ENCODE peak calls at places on chromosomes 3 and 15, in six cellular contexts. V is H9, P is mesendoderm, Z is H1, O is neuronal stem cell, R is mesenchymal stem cell. G is an unnamed sample.

GRCh38 chr3:6935964-6936363 is 75.0 kb downstream of the GRM7 start:
- DNase-seq in Z (no peak), O (no peak), P (peak; percentile 12), V (no peak), R (no peak), G (no peak)

GRCh38 chr3:73292241-73292640 is 230.8 kb downstream of the EBLN2 start:
- DNase-seq in V (no peak), O (no peak), R (no peak), P (no peak), Z (no peak), G (no peak)

GRCh38 chr3:5292512-5292911 is 105.0 kb downstream of the EDEM1 start:
- DNase-seq in R (no peak), Z (no peak), P (no peak), O (no peak), V (no peak), G (no peak)

GRCh38 chr15:92614791-92615785 is 40.5 kb downstream of the FAM174B start:
- DNase-seq in O (no peak), R (no peak), P (no peak), Z (no peak), V (no peak), G (no peak)

GRCh38 chr15:66715736-66716667 is 14.0 kb downstream of the SMAD6 start:
- DNase-seq in O (no peak), R (no peak), Z (no peak), V (no peak), P (no peak), G (no peak)

GRCh38 chr3:98884675-98885371 is 16.7 kb downstream of the DCBLD2 start:
- DNase-seq in Z (no peak), R (peak; percentile 21), P (no peak), V (no peak), O (no peak), G (peak; percentile 55)

GRCh38 chr15:88624156-88624970 is 3.2 kb downstream of the AEN start:
- DNase-seq in V (no peak), R (peak; percentile 76), Z (no peak), O (no peak), P (peak; percentile 67), G (peak; percentile 61)

GRCh38 chr3:41175365-41175764 is 23.9 kb upstream of the CTNNB1 start:
- DNase-seq in Z (no peak), V (no peak), R (peak; percentile 11), P (peak; percentile 77), O (no peak), G (no peak)

GRCh38 chr15:51536965-51537574 is 85.5 kb downstream of the DMXL2 start:
- DNase-seq in P (peak; percentile 10), R (peak; percentile 58), V (no peak), Z (no peak), O (no peak), G (peak; percentile 42)

GRCh38 chr3:171827385-171827784 is 15.8 kb upstream of the TMEM212 start:
- DNase-seq in R (no peak), Z (no peak), P (no peak), V (no peak), O (no peak), G (no peak)

GRCh38 chr3:81579744-81580143 is 181.7 kb downstream of the GBE1 start:
- DNase-seq in O (no peak), R (no peak), Z (no peak), P (peak; percentile 53), V (no peak), G (no peak)

GRCh38 chr3:54157860-54158259 is 35.5 kb downstream of the CACNA2D3 start:
- DNase-seq in V (no peak), R (no peak), Z (no peak), O (no peak), P (no peak), G (no peak)

GRCh38 chr3:50147447-50147846 is 7.7 kb upstream of the SEMA3F start:
- DNase-seq in O (no peak), Z (no peak), P (no peak), R (no peak), V (no peak), G (no peak)

GRCh38 chr3:140467104-140467577 is 210.7 kb upstream of the TRIM42 start:
- DNase-seq in V (no peak), R (peak; percentile 33), O (peak; percentile 48), P (peak; percentile 28), Z (no peak), G (no peak)

GRCh38 chr3:120561251-120562045 is 34.7 kb upstream of the NDUFB4 start:
- DNase-seq in V (peak; percentile 61), Z (no peak), P (peak; percentile 73), O (peak; percentile 59), R (peak; percentile 68), G (peak; percentile 73)

GRCh38 chr15:32861741-32862140 is 143.9 kb downstream of the GREM1 start:
- DNase-seq in V (peak; percentile 40), R (peak; percentile 77), O (peak; percentile 9), P (peak; percentile 58), Z (no peak), G (peak; percentile 73)

GRCh38 chr3:177714945-177715344 is 517.7 kb upstream of the TBL1XR1 start:
- DNase-seq in Z (no peak), O (no peak), R (no peak), V (no peak), P (no peak), G (no peak)

GRCh38 chr15:78317145-78317836 is 17.9 kb upstream of the SKIC8 start:
- DNase-seq in P (no peak), Z (no peak), V (no peak), O (no peak), R (peak; percentile 9), G (no peak)

GRCh38 chr3:177554900-177555759 is 357.8 kb upstream of the TBL1XR1 start:
- DNase-seq in Z (no peak), P (peak; percentile 68), R (peak; percentile 51), V (no peak), O (no peak), G (peak; percentile 64)

GRCh38 chr3:122975163-122975923 is 52.2 kb downstream of the SEMA5B start:
- DNase-seq in O (no peak), R (peak; percentile 67), P (peak; percentile 95), V (peak; percentile 56), Z (no peak), G (peak; percentile 55)

GRCh38 chr15:48423342-48423741 is 92.1 kb downstream of the DUT start:
- DNase-seq in R (no peak), P (no peak), V (no peak), O (no peak), Z (no peak), G (no peak)

GRCh38 chr15:101137312-101137940 is 114.4 kb downstream of the CHSY1 start:
- DNase-seq in Z (no peak), P (no peak), R (no peak), O (no peak), V (no peak), G (no peak)

GRCh38 chr3:139846729-139847128 is 88.3 kb upstream of the CLSTN2 start:
- DNase-seq in V (no peak), P (no peak), O (no peak), Z (no peak), R (no peak), G (no peak)

GRCh38 chr15:39556461-39556860 is 24.4 kb upstream of the THBS1 start:
- DNase-seq in V (no peak), O (no peak), Z (no peak), R (no peak), P (no peak), G (peak; percentile 81)

GRCh38 chr15:96352594-96353377 is 22.3 kb downstream of the NR2F2 start:
- DNase-seq in R (peak; percentile 71), P (no peak), Z (no peak), O (no peak), V (no peak), G (peak; percentile 81)

GRCh38 chr3:87792532-87793321 is 266.1 kb downstream of the CGGBP1 start:
- DNase-seq in Z (no peak), R (no peak), P (peak; percentile 70), V (peak; percentile 59), O (peak; percentile 43), G (no peak)

GRCh38 chr3:189395825-189396224 is 224.1 kb downstream of the TPRG1 start:
- DNase-seq in R (no peak), P (no peak), V (no peak), Z (no peak), O (no peak), G (no peak)

GRCh38 chr3:184582998-184583344 is 21.4 kb downstream of the EPHB3 start:
- DNase-seq in P (peak; percentile 51), R (no peak), Z (no peak), O (no peak), V (no peak), G (no peak)

GRCh38 chr3:61802772-61803171 is 241.4 kb downstream of the PTPRG start:
- DNase-seq in O (no peak), Z (no peak), R (no peak), P (no peak), V (no peak), G (no peak)

GRCh38 chr3:67083277-67083676 is 85.2 kb downstream of the KBTBD8 start:
- DNase-seq in R (no peak), Z (no peak), P (no peak), V (no peak), O (no peak), G (peak; percentile 62)

GRCh38 chr3:182486459-182486858 is 306.8 kb upstream of the ATP11B start:
- DNase-seq in P (no peak), R (no peak), Z (no peak), O (no peak), V (no peak), G (no peak)
- H3K18ac ChIP-seq in P (no peak overlapping the region), R (no peak overlapping the region), Z (no peak overlapping the region), O (no peak overlapping the region), V (no peak overlapping the region), G (no peak overlapping the region)

DNA sequence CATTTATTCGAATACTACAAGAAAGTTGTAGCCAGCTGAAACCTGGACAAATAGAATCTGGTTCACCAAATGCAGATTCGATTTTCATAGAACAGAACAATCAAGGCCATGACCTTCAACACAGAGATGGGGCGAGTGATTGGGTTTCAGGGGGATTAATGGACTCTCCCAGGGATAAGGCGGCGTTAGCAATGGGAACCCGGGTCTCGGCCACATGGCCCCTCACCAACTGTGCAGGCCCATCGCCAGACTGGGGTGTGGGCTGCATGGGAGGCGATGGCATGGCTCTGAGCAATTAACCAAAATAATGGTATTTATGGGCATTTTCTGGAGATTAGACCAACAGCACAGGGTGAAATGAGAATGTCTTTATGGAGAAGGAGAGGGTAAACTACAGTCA is 34.2 kb downstream of the VGLL4 start:
- DNase-seq in P (no peak), V (no peak), Z (no peak), O (no peak), R (no peak), G (no peak)
- H3K18ac ChIP-seq in P (no peak overlapping the region), V (no peak overlapping the region), Z (no peak overlapping the region), O (peak overlapping the region; percentile 81), R (no peak overlapping the region), G (peak overlapping the region; percentile 9)

DNA sequence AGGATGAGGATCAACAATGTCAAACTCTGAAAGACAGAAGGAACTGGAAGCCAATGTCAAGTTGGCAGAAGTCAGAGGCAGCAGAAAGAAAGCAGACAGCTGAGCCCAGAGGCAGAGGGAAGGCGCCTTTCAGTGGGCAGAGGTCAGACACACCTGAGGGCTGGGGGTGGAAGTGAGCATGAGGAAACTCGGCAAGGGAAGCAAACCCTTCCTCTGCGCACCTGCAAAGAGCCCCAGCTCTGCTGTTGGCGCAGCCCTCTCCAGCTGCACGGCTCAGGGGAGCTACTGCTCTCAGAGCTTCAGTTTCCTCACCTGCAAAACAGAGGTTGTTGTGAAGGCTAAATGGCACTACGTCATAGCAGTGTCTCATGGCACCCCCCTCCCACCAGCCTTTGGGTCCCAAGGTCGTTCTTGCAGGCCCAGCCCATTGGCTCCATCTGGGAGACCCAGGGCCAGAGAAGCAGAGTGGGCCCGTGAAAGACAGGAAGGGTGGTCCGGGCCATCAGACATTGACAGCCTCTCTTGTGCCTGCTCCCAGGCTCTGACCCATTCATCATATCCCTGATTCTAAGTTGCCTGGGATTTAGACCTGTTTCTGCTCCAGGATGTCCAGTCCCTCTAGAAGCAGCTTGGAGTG is 53.3 kb upstream of the SLC6A11 start:
- DNase-seq in O (no peak), Z (no peak), P (no peak), V (no peak), R (no peak), G (no peak)
- H3K18ac ChIP-seq in O (peak overlapping the region; percentile 77), Z (no peak overlapping the region), P (no peak overlapping the region), V (no peak overlapping the region), R (no peak overlapping the region), G (no peak overlapping the region)

GRCh38 chr3:192825191-192825590 is 92.5 kb downstream of the MB21D2 start:
- DNase-seq in Z (no peak), V (no peak), R (no peak), P (no peak), O (no peak), G (no peak)
- H3K18ac ChIP-seq in Z (no peak overlapping the region), V (no peak overlapping the region), R (no peak overlapping the region), P (no peak overlapping the region), O (no peak overlapping the region), G (no peak overlapping the region)

G was measured in IMR-90.